ENCODE peak calls at places on chromosomes 5 and 9, in five cellular contexts. C is WTC11; D is AML-193; H is left ventricle myocardium superior; R is stimulated activated CD4-positive, alpha-beta T cell treated with anti-CD3 and anti-CD28 coated beads, Interleukin-12 subunit alpha, Interleukin-12 subunit beta, amount 100 ng/mL, for 4 hours. Y is an unnamed sample.

GRCh38 chr9:83236029-83236696 is 173.2 kb upstream of the RASEF start:
- DNase-seq in C (no peak), D (no peak), H (no peak), R (no peak), Y (no peak)

GRCh38 chr9:5593904-5594303 is 35.0 kb upstream of the RIC1 start:
- DNase-seq in C (no peak), D (no peak), H (no peak), R (no peak), Y (no peak)

GRCh38 chr5:84603557-84604185 is 219.0 kb upstream of the EDIL3 start:
- DNase-seq in C (no peak), D (no peak), H (peak; percentile 37), R (no peak), Y (no peak)

GRCh38 chr5:71705416-71705815 is 13.7 kb upstream of the CARTPT start:
- DNase-seq in C (no peak), D (no peak), H (no peak), R (no peak), Y (no peak)

GRCh38 chr5:179289756-179290385 is 55.4 kb downstream of the ADAMTS2 start:
- DNase-seq in C (no peak), D (no peak), H (no peak), R (no peak), Y (no peak)

GRCh38 chr5:104247260-104247659 is 684.7 kb upstream of the NUDT12 start:
- DNase-seq in C (no peak), D (no peak), H (no peak), R (no peak), Y (no peak)

GRCh38 chr5:75049581-75050274 is 2.6 kb downstream of the GCNT4 start:
- DNase-seq in C (peak; percentile 75), D (peak; percentile 51), H (peak; percentile 32), R (peak; percentile 52), Y (peak; percentile 70)

GRCh38 chr5:52989781-52990530 is 804 bp downstream of the ITGA2 start:
- DNase-seq in C (peak; percentile 64), D (peak; percentile 19), H (peak; percentile 46), R (peak; percentile 18), Y (peak; percentile 7)

GRCh38 chr9:122342323-122343050 is 28.3 kb upstream of the PTGS1 start:
- DNase-seq in C (no peak), D (no peak), H (no peak), R (no peak), Y (no peak)

GRCh38 chr9:2015581-2016410 is 649 bp downstream of the SMARCA2 start:
- DNase-seq in C (peak; percentile 60), D (no peak), H (peak; percentile 77), R (peak; percentile 44), Y (no peak)

GRCh38 chr9:68979538-68980314 is 34.2 kb downstream of the PRKACG start:
- DNase-seq in C (no peak), D (no peak), H (peak; percentile 70), R (no peak), Y (no peak)

GRCh38 chr5:91380491-91381133 is 2.5 kb downstream of the ARRDC3 start:
- DNase-seq in C (peak; percentile 100), D (peak; percentile 88), H (peak; percentile 99), R (peak; percentile 98), Y (no peak)